ENCODE peak calls at places on chromosome 18, in ten cellular contexts. D is hepatocyte; R is IMR-90; M is anterior cingulate cortex; I is CD4-positive, CD25-positive, alpha-beta regulatory T cell; L is suprapubic skin; G is osteocyte; Y is M059J; E is NCI-H1694; Z is gastrocnemius medialis. W is an unnamed sample.

GRCh38 chr18:23274638-23275482 is 139.6 kb downstream of the CABLES1 start:
- DNase-seq in D (no peak), R (no peak), M (no peak), I (no peak), L (no peak), G (no peak), Y (no peak), E (no peak), Z (no peak), W (no peak)

GRCh38 chr18:12409466-12409865 is 1.7 kb downstream of the PRELID3A start:
- DNase-seq in D (no peak), R (peak; percentile 26), M (no peak), I (no peak), L (no peak), G (no peak), Y (peak; percentile 25), E (no peak), Z (no peak), W (no peak)

GRCh38 chr18:11861583-11862288 is 10.5 kb downstream of the CHMP1B start:
- DNase-seq in D (no peak), R (no peak), M (no peak), I (no peak), L (peak; percentile 36), G (no peak), Y (no peak), E (no peak), Z (no peak), W (no peak)

GRCh38 chr18:61331051-61331450 is 2.2 kb upstream of the CDH20 start:
- DNase-seq in D (no peak), R (no peak), M (no peak), I (no peak), L (no peak), G (no peak), Y (no peak), E (no peak), Z (no peak), W (no peak)

GRCh38 chr18:7815797-7816196 is 248.7 kb downstream of the PTPRM start:
- DNase-seq in D (no peak), R (no peak), M (no peak), I (no peak), L (no peak), G (no peak), Y (no peak), E (no peak), Z (no peak), W (no peak)

GRCh38 chr18:58580623-58581022 is 48.3 kb downstream of the ALPK2 start:
- DNase-seq in D (no peak), R (peak; percentile 60), M (no peak), I (no peak), L (no peak), G (peak; percentile 13), Y (peak; percentile 91), E (no peak), Z (no peak), W (no peak)

GRCh38 chr18:61892683-61893303 is at the start of gene RNF152:
- DNase-seq in D (peak; percentile 61), R (peak; percentile 25), M (peak; percentile 20), I (no peak), L (peak; percentile 62), G (no peak), Y (no peak), E (peak; percentile 33), Z (no peak), W (peak; percentile 13)

GRCh38 chr18:44691148-44691925 is 10.6 kb downstream of the SETBP1 start:
- DNase-seq in D (no peak), R (no peak), M (no peak), I (no peak), L (no peak), G (no peak), Y (no peak), E (no peak), Z (no peak), W (no peak)

GRCh38 chr18:32337821-32338220 is 132.9 kb downstream of the GAREM1 start:
- DNase-seq in D (no peak), R (no peak), M (no peak), I (no peak), L (no peak), G (no peak), Y (no peak), E (no peak), Z (no peak), W (no peak)

GRCh38 chr18:54717673-54718435 is 110.4 kb upstream of the RAB27B start:
- DNase-seq in D (no peak), R (no peak), M (peak; percentile 65), I (peak; percentile 14), L (no peak), G (no peak), Y (peak; percentile 45), E (no peak), Z (no peak), W (peak; percentile 73)

GRCh38 chr18:39732918-39733317 is 2167.3 kb upstream of the CELF4 start:
- DNase-seq in D (no peak), R (no peak), M (no peak), I (no peak), L (no peak), G (no peak), Y (no peak), E (no peak), Z (no peak), W (no peak)

GRCh38 chr18:47990981-47991380 is 60.5 kb upstream of the SMAD2 start:
- DNase-seq in D (no peak), R (no peak), M (no peak), I (no peak), L (no peak), G (no peak), Y (no peak), E (no peak), Z (no peak), W (no peak)

GRCh38 chr18:56233595-56233994 is 404.8 kb downstream of the TXNL1 start:
- DNase-seq in D (no peak), R (peak; percentile 92), M (no peak), I (no peak), L (no peak), G (no peak), Y (peak; percentile 81), E (no peak), Z (no peak), W (no peak)

GRCh38 chr18:12376034-12376717 is 851 bp downstream of the AFG3L2 start:
- DNase-seq in D (peak; percentile 39), R (no peak), M (no peak), I (no peak), L (peak; percentile 81), G (no peak), Y (no peak), E (no peak), Z (peak; percentile 9), W (no peak)

GRCh38 chr18:57819671-57820460 is 16.8 kb upstream of the ATP8B1 start:
- DNase-seq in D (peak; percentile 84), R (peak; percentile 95), M (no peak), I (no peak), L (no peak), G (peak; percentile 81), Y (peak; percentile 98), E (peak; percentile 46), Z (peak; percentile 29), W (no peak)

GRCh38 chr18:13449651-13450050 is 231.1 kb downstream of the LDLRAD4 start:
- DNase-seq in D (no peak), R (no peak), M (no peak), I (no peak), L (peak; percentile 48), G (no peak), Y (no peak), E (no peak), Z (no peak), W (no peak)

GRCh38 chr18:9737814-9738160 is 29.7 kb downstream of the RAB31 start:
- DNase-seq in D (peak; percentile 44), R (no peak), M (peak; percentile 46), I (no peak), L (peak; percentile 64), G (no peak), Y (peak; percentile 67), E (no peak), Z (no peak), W (no peak)

W was measured in activated CD4-positive, alpha-beta T cell treated with anti-CD3 and anti-CD28 coated beads, Interleukin-2, amount 10 ng/mL, durations not matched to agents 7 days and 5 days.